ENCODE peak calls at places on chromosomes 5 and 9, in seven cellular contexts. J is effector memory CD8-positive, alpha-beta T cell; G is activated naive CD4-positive, alpha-beta T cell treated with Interleukin-2 at 50 U/mL for 16 hours; W is cardiac fibroblast; Q is stimulated activated CD8-positive, alpha-beta memory T cell treated with anti-CD3 and anti-CD28 coated beads, Interleukin-2, amount 100 ng/mL, for 48 hours; T is HFFc6; M is type B pancreatic cell. H is an unnamed sample.

GRCh38 chr9:6758418-6759113 is 793 bp downstream of the KDM4C start:
- DNase-seq in T (peak), M (peak), Q (no peak), J (peak), G (peak), W (no peak), H (peak)

GRCh38 chr9:107138261-107138992 is 144.7 kb upstream of the RAD23B start:
- DNase-seq in J (no peak), M (no peak), G (no peak), T (no peak), Q (no peak), W (no peak), H (no peak)

GRCh38 chr9:14127656-14128055 is 186.3 kb downstream of the NFIB start:
- DNase-seq in T (no peak), G (no peak), Q (no peak), W (peak), M (no peak), J (no peak), H (no peak)

GRCh38 chr5:98735806-98736507 is 37.5 kb upstream of the RGMB start:
- DNase-seq in M (no peak), W (peak), T (no peak), J (no peak), Q (no peak), G (no peak), H (no peak)

GRCh38 chr5:146528232-146528631 is 12.2 kb upstream of the GPR151 start:
- DNase-seq in Q (no peak), J (no peak), M (no peak), G (no peak), T (no peak), W (peak), H (no peak)

GRCh38 chr5:52995095-52995494 is 5.9 kb downstream of the ITGA2 start:
- DNase-seq in T (no peak), W (no peak), J (no peak), M (no peak), G (no peak), Q (no peak), H (no peak)

GRCh38 chr5:159786901-159787691 is 129.2 kb upstream of the ADRA1B start:
- DNase-seq in Q (no peak), W (peak), T (no peak), G (no peak), J (no peak), M (no peak), H (no peak)

GRCh38 chr5:59786271-59786805 is 107.2 kb downstream of the PDE4D start:
- DNase-seq in G (no peak), T (peak), J (no peak), Q (no peak), W (peak), M (no peak), H (no peak)

GRCh38 chr9:137049544-137050449 is 3.8 kb upstream of the NPDC1 start:
- DNase-seq in T (no peak), M (no peak), Q (peak), G (peak), J (no peak), W (peak), H (peak)

GRCh38 chr5:141919218-141920129 is 4.2 kb upstream of the DELE1 start:
- DNase-seq in W (no peak), J (no peak), T (no peak), G (no peak), Q (no peak), M (no peak), H (no peak)

GRCh38 chr9:20606637-20607036 is 15.7 kb downstream of the MLLT3 start:
- DNase-seq in M (no peak), W (peak), Q (no peak), G (no peak), T (no peak), J (no peak), H (peak)

GRCh38 chr5:136620016-136620419 is 254.7 kb upstream of the TRPC7 start:
- DNase-seq in T (peak), M (no peak), W (peak), Q (no peak), G (no peak), J (no peak), H (peak)

H was measured in A549.